ENCODE peak calls at places on chromosomes 13 and 19, in five cellular contexts. W is CD8-positive, alpha-beta T cell; X is omental fat pad; Y is NB4; A is lower leg skin. U is an unnamed sample.

GRCh38 chr13:106887686-106888085 is 319.7 kb upstream of the ARGLU1 start:
- DNase-seq in W (no peak), X (no peak), Y (no peak), A (no peak), U (no peak)

GRCh38 chr13:113927661-113928581 is 46.0 kb downstream of the C13orf46 start:
- DNase-seq in W (no peak), X (peak; percentile 21), Y (no peak), A (peak; percentile 94), U (peak; percentile 45)

GRCh38 chr19:39497850-39498261 is 891 bp upstream of the DLL3 start:
- DNase-seq in W (no peak), X (no peak), Y (peak; percentile 64), A (no peak), U (no peak)

GRCh38 chr13:46172531-46172991 is 9.4 kb downstream of the LCP1 start:
- DNase-seq in W (peak; percentile 68), X (no peak), Y (peak; percentile 92), A (no peak), U (no peak)

GRCh38 chr13:48233886-48234488 is 981 bp downstream of the ITM2B start:
- DNase-seq in W (no peak), X (no peak), Y (no peak), A (no peak), U (no peak)

GRCh38 chr19:10112895-10113591 is 1.6 kb downstream of the P2RY11 start:
- DNase-seq in W (peak; percentile 69), X (no peak), Y (peak; percentile 94), A (no peak), U (no peak)

GRCh38 chr19:54105796-54106195 is 3.1 kb downstream of the NDUFA3 start:
- DNase-seq in W (no peak), X (peak; percentile 17), Y (no peak), A (no peak), U (no peak)

GRCh38 chr13:107942030-107942617 is 273.2 kb downstream of the LIG4 start:
- DNase-seq in W (no peak), X (no peak), Y (no peak), A (no peak), U (no peak)

GRCh38 chr19:10751109-10751972 is 33.5 kb downstream of the DNM2 start:
- DNase-seq in W (no peak), X (no peak), Y (peak; percentile 23), A (no peak), U (no peak)

GRCh38 chr19:46232029-46232428 is 2.5 kb downstream of the IGFL1 start:
- DNase-seq in W (no peak), X (no peak), Y (no peak), A (peak; percentile 79), U (no peak)

GRCh38 chr19:38734426-38735256 is 9.6 kb downstream of the CAPN12 start:
- DNase-seq in W (peak; percentile 46), X (no peak), Y (peak; percentile 63), A (peak; percentile 86), U (no peak)

GRCh38 chr19:11125994-11126685 is 29.4 kb downstream of the SPC24 start:
- DNase-seq in W (peak; percentile 82), X (peak; percentile 87), Y (peak; percentile 71), A (peak; percentile 96), U (peak; percentile 82)

GRCh38 chr13:69324109-69324886 is 783.3 kb upstream of the ATXN8OS start:
- DNase-seq in W (no peak), X (no peak), Y (peak; percentile 42), A (no peak), U (no peak)

GRCh38 chr13:112849500-112849899 is 119.5 kb upstream of the MCF2L start:
- DNase-seq in W (no peak), X (no peak), Y (no peak), A (no peak), U (no peak)

GRCh38 chr13:27293051-27293691 is 22.5 kb downstream of the RASL11A start:
- DNase-seq in W (no peak), X (no peak), Y (no peak), A (peak; percentile 28), U (no peak)

GRCh38 chr13:113562866-113563265 is 21.7 kb upstream of the TFDP1 start:
- DNase-seq in W (no peak), X (no peak), Y (no peak), A (no peak), U (no peak)

GRCh38 chr19:46461537-46461936 is 9.8 kb downstream of the PNMA8A start:
- DNase-seq in W (no peak), X (no peak), Y (no peak), A (no peak), U (no peak)

GRCh38 chr19:18414504-18415176 is 4.6 kb upstream of the SSBP4 start:
- DNase-seq in W (no peak), X (no peak), Y (peak; percentile 68), A (no peak), U (no peak)

GRCh38 chr13:47420568-47420967 is 523.7 kb upstream of the HTR2A start:
- DNase-seq in W (no peak), X (no peak), Y (no peak), A (no peak), U (no peak)

GRCh38 chr19:29188704-29189375 is 24.1 kb downstream of the UQCRFS1 start:
- DNase-seq in W (no peak), X (no peak), Y (no peak), A (no peak), U (no peak)

GRCh38 chr19:15425321-15425950 is 6.6 kb upstream of the AKAP8L start:
- DNase-seq in W (no peak), X (no peak), Y (no peak), A (no peak), U (no peak)

GRCh38 chr13:75050419-75051066 is 431.4 kb downstream of the TBC1D4 start:
- DNase-seq in W (no peak), X (no peak), Y (no peak), A (no peak), U (no peak)

GRCh38 chr13:92074658-92075057 is 676.2 kb downstream of the GPC5 start:
- DNase-seq in W (no peak), X (no peak), Y (peak; percentile 36), A (no peak), U (no peak)

GRCh38 chr13:94073006-94073744 is 406.3 kb downstream of the DCT start:
- DNase-seq in W (no peak), X (no peak), Y (no peak), A (no peak), U (no peak)

GRCh38 chr19:53892981-53893325 is 11.0 kb downstream of the PRKCG start:
- DNase-seq in W (no peak), X (no peak), Y (peak; percentile 44), A (no peak), U (no peak)

GRCh38 chr13:20703785-20704458 is 423 bp downstream of the IL17D start:
- DNase-seq in W (peak; percentile 68), X (no peak), Y (peak; percentile 87), A (peak; percentile 92), U (peak; percentile 74)
- TF ChIP-seq CTCF in W (peak; percentile 31), X (peak; percentile 53), Y (peak; percentile 37), A (no peak), U (peak; percentile 54)

DNA sequence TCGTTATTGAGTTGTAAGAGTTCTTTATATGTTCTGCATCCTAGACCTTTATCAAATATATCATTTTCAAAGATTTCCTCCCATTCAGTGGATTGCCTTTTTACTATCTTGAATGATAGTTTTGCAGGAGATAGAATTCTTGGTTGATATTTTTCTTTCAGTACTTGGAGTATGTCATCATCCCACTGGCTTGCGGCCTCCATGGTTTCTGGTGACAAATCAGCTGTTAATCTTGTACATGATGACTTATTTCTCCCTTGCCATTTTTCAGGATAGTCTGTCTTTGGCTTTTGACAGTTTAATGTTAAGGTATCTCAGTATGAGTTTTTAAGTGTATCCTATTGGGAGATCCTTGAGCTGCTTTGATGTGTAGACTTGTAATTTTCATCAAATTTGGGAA is 8.5 kb downstream of the ZNF557 start:
- DNase-seq in W (no peak), X (no peak), Y (peak; percentile 9), A (no peak), U (no peak)
- TF ChIP-seq CTCF in W (no peak), X (no peak), Y (no peak), A (no peak), U (no peak)

GRCh38 chr19:4401482-4402170 is 814 bp upstream of the CHAF1A start:
- DNase-seq in W (no peak), X (no peak), Y (no peak), A (no peak), U (no peak)

GRCh38 chr19:4405977-4406376 is 3.5 kb downstream of the CHAF1A start:
- DNase-seq in W (no peak), X (no peak), Y (no peak), A (no peak), U (no peak)

GRCh38 chr19:4399871-4400768 is at the start of gene SH3GL1:
- DNase-seq in W (peak; percentile 92), X (peak; percentile 83), Y (peak; percentile 88), A (peak; percentile 99), U (peak; percentile 97)

GRCh38 chr19:4403005-4403761 is 743 bp downstream of the CHAF1A start:
- DNase-seq in W (no peak), X (no peak), Y (peak; percentile 28), A (no peak), U (no peak)

GRCh38 chr19:4402171-4403004 is at the start of gene CHAF1A:
- DNase-seq in W (peak; percentile 99), X (peak; percentile 99), Y (peak; percentile 98), A (peak; percentile 100), U (peak; percentile 99)
- TF ChIP-seq CTCF in W (no peak), X (no peak), Y (no peak), A (no peak), U (no peak)

GRCh38 chr19:8355631-8356402 is 8.1 kb upstream of the ANGPTL4 start:
- DNase-seq in W (no peak), X (peak; percentile 47), Y (peak; percentile 83), A (no peak), U (no peak)
- TF ChIP-seq CTCF in W (no peak), X (no peak), Y (no peak), A (no peak), U (no peak)

GRCh38 chr19:5110546-5110945 is 141.6 kb downstream of the KDM4B start:
- DNase-seq in W (no peak), X (no peak), Y (no peak), A (no peak), U (no peak)

GRCh38 chr19:5111051-5111450 is 142.1 kb downstream of the KDM4B start:
- DNase-seq in W (no peak), X (no peak), Y (no peak), A (no peak), U (no peak)

GRCh38 chr19:5108866-5109265 is 140.0 kb downstream of the KDM4B start:
- DNase-seq in W (no peak), X (no peak), Y (no peak), A (no peak), U (no peak)

GRCh38 chr19:5108123-5108613 is 139.3 kb downstream of the KDM4B start:
- DNase-seq in W (no peak), X (no peak), Y (no peak), A (no peak), U (no peak)

GRCh38 chr19:5109560-5109959 is 140.6 kb downstream of the KDM4B start:
- DNase-seq in W (no peak), X (no peak), Y (no peak), A (no peak), U (no peak)
- TF ChIP-seq CTCF in W (no peak), X (no peak), Y (no peak), A (no peak), U (no peak)

GRCh38 chr19:13396256-13397080 is 109.8 kb downstream of the CACNA1A start:
- DNase-seq in W (no peak), X (peak; percentile 38), Y (peak; percentile 43), A (no peak), U (no peak)
- TF ChIP-seq CTCF in W (no peak), X (no peak), Y (no peak), A (no peak), U (no peak)

GRCh38 chr19:1223018-1223855 is 14.6 kb downstream of the CBARP start:
- DNase-seq in W (no peak), X (no peak), Y (peak; percentile 71), A (no peak), U (no peak)
- TF ChIP-seq CTCF in W (no peak), X (no peak), Y (peak; percentile 51), A (no peak), U (no peak)

U was measured in mesothelial cell of epicardium.